ENCODE peak calls at places on chromosomes 16 and 17, in four cellular contexts. J, E, N and R are unnamed samples.

GRCh38 chr16:30660424-30661251 is 2.4 kb downstream of the FBRS start:
- DNase-seq in N (no peak), E (no peak), J (peak), R (no peak)

GRCh38 chr17:82649501-82650261 is 1.4 kb upstream of the WDR45B start:
- DNase-seq in J (no peak), E (no peak), N (no peak), R (no peak)

GRCh38 chr16:69844441-69844840 is 82.3 kb downstream of the WWP2 start:
- DNase-seq in N (no peak), J (no peak), E (no peak), R (no peak)

GRCh38 chr17:74981979-74982662 is 5.3 kb upstream of the CDR2L start:
- DNase-seq in N (peak), E (peak), J (peak), R (peak)

GRCh38 chr16:20348365-20349185 is 3.9 kb downstream of the UMOD start:
- DNase-seq in E (no peak), N (no peak), J (no peak), R (no peak)

GRCh38 chr17:50361561-50362480 is 11.2 kb downstream of the MRPL27 start:
- DNase-seq in J (peak), E (peak), N (peak), R (peak)

GRCh38 chr16:64590516-64590915 is 531.3 kb downstream of the CDH11 start:
- DNase-seq in E (no peak), J (no peak), N (peak), R (peak)

GRCh38 chr17:80845121-80845862 is 146.3 kb upstream of the CHMP6 start:
- DNase-seq in J (no peak), N (no peak), E (no peak), R (no peak)

GRCh38 chr16:85279874-85280545 is 167.7 kb upstream of the CIBAR2 start:
- DNase-seq in N (no peak), J (no peak), E (peak), R (no peak)

GRCh38 chr17:30565073-30565935 is 88.1 kb downstream of the GOSR1 start:
- DNase-seq in J (no peak), E (no peak), N (no peak), R (no peak)

GRCh38 chr17:82845163-82845807 is 5.5 kb upstream of the ZNF750 start:
- DNase-seq in J (no peak), N (no peak), E (peak), R (no peak)